ENCODE peak calls at places on chromosomes 3 and 15, in six cellular contexts. One of them, this sample, is unnamed.

GRCh38 chr3:133466531-133467386 is 66.9 kb downstream of the BFSP2 start:
- DNase-seq in posterior cingulate gyrus: no peak
- DNase-seq in activated T-cell treated with anti-CD3 and anti-CD28 coated beads for 1 hour: no peak
- DNase-seq in SW 1271: no peak
- DNase-seq in cardiac muscle cell: no peak
- DNase-seq in HFFc6: no peak
- DNase-seq in this sample: no peak

GRCh38 chr15:75775296-75776074 is 62.8 kb upstream of the CSPG4 start:
- DNase-seq in activated T-cell treated with anti-CD3 and anti-CD28 coated beads for 1 hour: no peak
- DNase-seq in cardiac muscle cell: no peak
- DNase-seq in posterior cingulate gyrus: no peak
- DNase-seq in HFFc6: no peak
- DNase-seq in SW 1271: no peak
- DNase-seq in this sample: no peak

GRCh38 chr3:126118591-126118990 is 34.7 kb upstream of the SLC41A3 start:
- DNase-seq in SW 1271: no peak
- DNase-seq in activated T-cell treated with anti-CD3 and anti-CD28 coated beads for 1 hour: no peak
- DNase-seq in cardiac muscle cell: no peak
- DNase-seq in posterior cingulate gyrus: peak
- DNase-seq in HFFc6: no peak
- DNase-seq in this sample: no peak

GRCh38 chr15:26967719-26968269 is 3.2 kb upstream of the GABRG3 start:
- DNase-seq in SW 1271: no peak
- DNase-seq in HFFc6: no peak
- DNase-seq in cardiac muscle cell: no peak
- DNase-seq in activated T-cell treated with anti-CD3 and anti-CD28 coated beads for 1 hour: no peak
- DNase-seq in posterior cingulate gyrus: peak
- DNase-seq in this sample: no peak

GRCh38 chr15:101003076-101003475 is 83.9 kb downstream of the LRRK1 start:
- DNase-seq in cardiac muscle cell: no peak
- DNase-seq in posterior cingulate gyrus: no peak
- DNase-seq in SW 1271: no peak
- DNase-seq in activated T-cell treated with anti-CD3 and anti-CD28 coated beads for 1 hour: no peak
- DNase-seq in HFFc6: no peak
- DNase-seq in this sample: no peak

GRCh38 chr3:65828706-65829105 is 210.0 kb downstream of the MAGI1 start:
- DNase-seq in cardiac muscle cell: peak
- DNase-seq in posterior cingulate gyrus: peak
- DNase-seq in HFFc6: no peak
- DNase-seq in activated T-cell treated with anti-CD3 and anti-CD28 coated beads for 1 hour: no peak
- DNase-seq in SW 1271: no peak
- DNase-seq in this sample: no peak

GRCh38 chr3:55190296-55190695 is 262.4 kb upstream of the LRTM1 start:
- DNase-seq in activated T-cell treated with anti-CD3 and anti-CD28 coated beads for 1 hour: no peak
- DNase-seq in cardiac muscle cell: peak
- DNase-seq in SW 1271: no peak
- DNase-seq in posterior cingulate gyrus: no peak
- DNase-seq in HFFc6: peak
- DNase-seq in this sample: no peak

GRCh38 chr3:148957586-148957985 is 33.8 kb upstream of the GYG1 start:
- DNase-seq in HFFc6: no peak
- DNase-seq in posterior cingulate gyrus: no peak
- DNase-seq in activated T-cell treated with anti-CD3 and anti-CD28 coated beads for 1 hour: no peak
- DNase-seq in cardiac muscle cell: peak
- DNase-seq in SW 1271: no peak
- DNase-seq in this sample: no peak

GRCh38 chr15:67135494-67135893 is 70.1 kb downstream of the SMAD3 start:
- DNase-seq in activated T-cell treated with anti-CD3 and anti-CD28 coated beads for 1 hour: no peak
- DNase-seq in posterior cingulate gyrus: no peak
- DNase-seq in cardiac muscle cell: peak
- DNase-seq in HFFc6: peak
- DNase-seq in SW 1271: no peak
- DNase-seq in this sample: no peak

GRCh38 chr3:95705786-95706418 is 1108.5 kb upstream of the EPHA6 start:
- DNase-seq in activated T-cell treated with anti-CD3 and anti-CD28 coated beads for 1 hour: no peak
- DNase-seq in SW 1271: no peak
- DNase-seq in cardiac muscle cell: no peak
- DNase-seq in posterior cingulate gyrus: no peak
- DNase-seq in HFFc6: no peak
- DNase-seq in this sample: no peak

GRCh38 chr3:122754867-122755835 is 38.5 kb downstream of the HSPBAP1 start:
- DNase-seq in activated T-cell treated with anti-CD3 and anti-CD28 coated beads for 1 hour: no peak
- DNase-seq in posterior cingulate gyrus: no peak
- DNase-seq in HFFc6: peak
- DNase-seq in SW 1271: no peak
- DNase-seq in cardiac muscle cell: peak
- DNase-seq in this sample: peak

GRCh38 chr15:68638953-68639500 is 60.2 kb downstream of the CORO2B start:
- DNase-seq in activated T-cell treated with anti-CD3 and anti-CD28 coated beads for 1 hour: no peak
- DNase-seq in posterior cingulate gyrus: no peak
- DNase-seq in HFFc6: peak
- DNase-seq in SW 1271: no peak
- DNase-seq in cardiac muscle cell: no peak
- DNase-seq in this sample: no peak

GRCh38 chr3:110027446-110027845 is 690.1 kb upstream of the DPPA4 start:
- DNase-seq in activated T-cell treated with anti-CD3 and anti-CD28 coated beads for 1 hour: no peak
- DNase-seq in cardiac muscle cell: peak
- DNase-seq in posterior cingulate gyrus: no peak
- DNase-seq in SW 1271: no peak
- DNase-seq in HFFc6: peak
- DNase-seq in this sample: no peak

GRCh38 chr3:184227481-184227935 is 1.9 kb upstream of the VWA5B2 start:
- DNase-seq in cardiac muscle cell: peak
- DNase-seq in HFFc6: no peak
- DNase-seq in activated T-cell treated with anti-CD3 and anti-CD28 coated beads for 1 hour: peak
- DNase-seq in SW 1271: peak
- DNase-seq in posterior cingulate gyrus: no peak
- DNase-seq in this sample: peak

GRCh38 chr3:82390868-82391267 is 629.4 kb upstream of the GBE1 start:
- DNase-seq in posterior cingulate gyrus: no peak
- DNase-seq in cardiac muscle cell: no peak
- DNase-seq in SW 1271: no peak
- DNase-seq in HFFc6: no peak
- DNase-seq in activated T-cell treated with anti-CD3 and anti-CD28 coated beads for 1 hour: no peak
- DNase-seq in this sample: no peak

GRCh38 chr15:73426458-73426994 is 16.4 kb upstream of the REC114 start:
- DNase-seq in activated T-cell treated with anti-CD3 and anti-CD28 coated beads for 1 hour: no peak
- DNase-seq in cardiac muscle cell: no peak
- DNase-seq in SW 1271: no peak
- DNase-seq in HFFc6: no peak
- DNase-seq in posterior cingulate gyrus: no peak
- DNase-seq in this sample: no peak

GRCh38 chr3:158819282-158819681 is 17.4 kb downstream of the MFSD1 start:
- DNase-seq in posterior cingulate gyrus: no peak
- DNase-seq in SW 1271: no peak
- DNase-seq in activated T-cell treated with anti-CD3 and anti-CD28 coated beads for 1 hour: no peak
- DNase-seq in cardiac muscle cell: no peak
- DNase-seq in HFFc6: no peak
- DNase-seq in this sample: no peak

GRCh38 chr15:45640610-45641009 is 5.8 kb downstream of the SQOR start:
- DNase-seq in cardiac muscle cell: peak
- DNase-seq in HFFc6: peak
- DNase-seq in SW 1271: no peak
- DNase-seq in posterior cingulate gyrus: no peak
- DNase-seq in activated T-cell treated with anti-CD3 and anti-CD28 coated beads for 1 hour: no peak
- DNase-seq in this sample: peak

GRCh38 chr3:190486201-190486865 is 27.6 kb upstream of the IL1RAP start:
- DNase-seq in posterior cingulate gyrus: no peak
- DNase-seq in HFFc6: no peak
- DNase-seq in SW 1271: no peak
- DNase-seq in cardiac muscle cell: peak
- DNase-seq in activated T-cell treated with anti-CD3 and anti-CD28 coated beads for 1 hour: no peak
- DNase-seq in this sample: no peak

GRCh38 chr3:177862962-177863491 is 665.7 kb upstream of the TBL1XR1 start:
- DNase-seq in cardiac muscle cell: no peak
- DNase-seq in posterior cingulate gyrus: no peak
- DNase-seq in HFFc6: no peak
- DNase-seq in activated T-cell treated with anti-CD3 and anti-CD28 coated beads for 1 hour: no peak
- DNase-seq in SW 1271: no peak
- DNase-seq in this sample: no peak

GRCh38 chr3:133843634-133844033 is 38.0 kb downstream of the SRPRB start:
- DNase-seq in cardiac muscle cell: peak
- DNase-seq in posterior cingulate gyrus: no peak
- DNase-seq in HFFc6: peak
- DNase-seq in SW 1271: no peak
- DNase-seq in activated T-cell treated with anti-CD3 and anti-CD28 coated beads for 1 hour: no peak
- DNase-seq in this sample: no peak

GRCh38 chr3:179066058-179066457 is 5.6 kb downstream of the ZMAT3 start:
- DNase-seq in SW 1271: no peak
- DNase-seq in posterior cingulate gyrus: no peak
- DNase-seq in HFFc6: no peak
- DNase-seq in cardiac muscle cell: no peak
- DNase-seq in activated T-cell treated with anti-CD3 and anti-CD28 coated beads for 1 hour: no peak
- DNase-seq in this sample: no peak